ENCODE peak calls at places on chromosomes 16 and 17, in six cellular contexts. F is NB4, S is ovary, I is right lobe of liver, U is A549, G is prostate gland. D is an unnamed sample.

GRCh38 chr17:39848600-39848999 is 15.5 kb downstream of the IKZF3 start:
- DNase-seq in F (no peak), S (no peak), I (no peak), G (no peak), U (no peak), D (no peak)

GRCh38 chr17:48619821-48620496 is 4.9 kb upstream of the HOXB8 start:
- DNase-seq in S (no peak), F (no peak), U (no peak), I (no peak), G (no peak), D (no peak)

GRCh38 chr16:25126820-25127232 is 15.3 kb downstream of the LCMT1 start:
- DNase-seq in S (no peak), U (peak), G (no peak), F (peak), I (no peak), D (no peak)

GRCh38 chr16:397736-398332 is 835 bp downstream of the NME4 start:
- DNase-seq in S (peak), I (peak), F (no peak), G (peak), U (peak), D (peak)

GRCh38 chr17:80504671-80505413 is 28.4 kb upstream of the NPTX1 start:
- DNase-seq in G (no peak), S (no peak), F (no peak), I (no peak), U (peak), D (no peak)

GRCh38 chr16:12061336-12062055 is 85.0 kb downstream of the SNX29 start:
- DNase-seq in G (no peak), U (no peak), I (no peak), F (peak), S (no peak), D (no peak)

GRCh38 chr16:10069374-10069773 is 112.9 kb downstream of the GRIN2A start:
- DNase-seq in S (no peak), G (no peak), U (no peak), F (no peak), I (no peak), D (no peak)

GRCh38 chr16:17029602-17030350 is 441.0 kb downstream of the XYLT1 start:
- DNase-seq in U (no peak), I (no peak), S (no peak), F (no peak), G (no peak), D (no peak)

GRCh38 chr16:27676807-27677206 is 126.9 kb downstream of the KATNIP start:
- DNase-seq in U (no peak), G (no peak), F (no peak), I (no peak), S (no peak), D (no peak)

GRCh38 chr16:12998376-12999085 is 97.1 kb downstream of the SHISA9 start:
- DNase-seq in F (no peak), G (no peak), I (no peak), S (no peak), U (no peak), D (no peak)

GRCh38 chr17:40612510-40613244 is 34.9 kb downstream of the SMARCE1 start:
- DNase-seq in S (no peak), I (no peak), U (no peak), F (no peak), G (no peak), D (no peak)

GRCh38 chr17:44232061-44232460 is 12.6 kb upstream of the UBTF start:
- DNase-seq in I (no peak), U (no peak), F (no peak), S (no peak), G (no peak), D (no peak)

GRCh38 chr16:79601092-79601977 is 798 bp upstream of the MAF start:
- DNase-seq in S (peak), I (peak), U (peak), F (no peak), G (peak), D (peak)

GRCh38 chr16:56354016-56354415 is 71.3 kb downstream of the AMFR start:
- DNase-seq in S (peak), F (no peak), I (no peak), U (no peak), G (no peak), D (peak)

GRCh38 chr16:13136896-13137295 is 235.5 kb downstream of the SHISA9 start:
- DNase-seq in I (no peak), G (no peak), S (no peak), F (no peak), U (no peak), D (no peak)

GRCh38 chr17:59062509-59062908 is 44.2 kb downstream of the TRIM37 start:
- DNase-seq in S (no peak), F (no peak), G (no peak), U (no peak), I (no peak), D (no peak)

GRCh38 chr17:57662644-57663308 is 82.3 kb downstream of the CCDC182 start:
- DNase-seq in S (peak), I (peak), G (peak), F (peak), U (peak), D (peak)

GRCh38 chr16:21156767-21157467 is 1.6 kb upstream of the LDAF1 start:
- DNase-seq in U (peak), S (peak), F (peak), G (peak), I (no peak), D (no peak)

GRCh38 chr17:42878924-42879595 is 21.5 kb upstream of the G6PC1 start:
- DNase-seq in S (no peak), U (no peak), G (no peak), F (no peak), I (no peak), D (no peak)

GRCh38 chr17:6558276-6558675 is 1.9 kb upstream of the PITPNM3 start:
- DNase-seq in U (no peak), G (no peak), F (no peak), I (peak), S (peak), D (no peak)

GRCh38 chr17:6561446-6561845 is 5.1 kb upstream of the PITPNM3 start:
- DNase-seq in G (no peak), U (no peak), I (no peak), S (no peak), F (no peak), D (no peak)

GRCh38 chr17:6559753-6560215 is 3.4 kb upstream of the PITPNM3 start:
- DNase-seq in S (peak), I (peak), G (no peak), F (no peak), U (no peak), D (peak)

GRCh38 chr17:6558932-6559752 is 2.8 kb upstream of the PITPNM3 start:
- DNase-seq in S (peak), G (no peak), U (no peak), I (peak), F (no peak), D (no peak)

GRCh38 chr17:6560496-6560895 is 4.1 kb upstream of the PITPNM3 start:
- DNase-seq in I (no peak), U (no peak), F (no peak), S (no peak), G (no peak), D (no peak)
- TF ChIP-seq CTCF in I (no peak), U (no peak), F (no peak), S (no peak), G (no peak), D (no peak)

DNA sequence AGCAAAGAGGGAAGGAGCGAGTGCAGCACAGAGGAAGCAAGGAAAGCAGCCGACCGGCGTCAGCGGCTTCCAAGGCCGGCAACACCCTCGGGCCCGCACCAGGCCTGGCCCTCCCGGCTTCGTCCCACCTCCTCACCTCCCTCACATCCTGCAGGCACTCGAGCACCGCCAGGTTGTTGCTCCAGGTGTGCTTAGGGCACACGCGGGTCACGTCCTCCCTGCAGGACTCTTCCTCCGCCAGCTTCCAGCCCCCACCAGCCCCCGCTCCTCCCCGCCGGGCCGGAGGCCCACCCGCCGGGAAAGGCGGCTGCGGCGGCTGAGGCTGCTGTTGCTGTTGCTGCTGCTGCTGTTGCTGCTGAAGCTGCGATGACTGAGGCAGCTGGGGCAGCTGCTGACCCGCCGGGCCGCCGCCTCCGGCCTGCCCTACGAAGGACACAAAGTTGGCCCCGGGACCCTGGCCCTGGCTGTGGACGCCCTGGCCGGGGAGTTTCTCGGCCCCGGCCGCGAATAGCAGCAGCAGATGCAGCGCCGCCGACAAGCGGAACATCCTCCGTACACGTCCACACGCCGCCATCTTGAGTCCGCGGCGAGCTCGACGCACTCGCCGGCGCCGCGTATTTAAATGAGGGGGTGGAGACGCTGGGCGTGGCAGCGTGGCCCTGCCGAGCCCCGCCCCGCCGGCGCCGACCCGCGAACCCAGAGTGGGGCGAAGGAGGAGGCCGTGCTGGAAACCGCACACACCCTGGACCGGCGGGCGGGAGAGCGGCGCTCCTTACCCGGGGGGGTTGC is at the start of gene GLG1:
- DNase-seq in U (peak), S (peak), G (peak), F (peak), I (peak), D (peak)
- TF ChIP-seq POLR2A in U (peak), S (peak), G (peak), F (peak), I (peak), D (no peak)

DNA sequence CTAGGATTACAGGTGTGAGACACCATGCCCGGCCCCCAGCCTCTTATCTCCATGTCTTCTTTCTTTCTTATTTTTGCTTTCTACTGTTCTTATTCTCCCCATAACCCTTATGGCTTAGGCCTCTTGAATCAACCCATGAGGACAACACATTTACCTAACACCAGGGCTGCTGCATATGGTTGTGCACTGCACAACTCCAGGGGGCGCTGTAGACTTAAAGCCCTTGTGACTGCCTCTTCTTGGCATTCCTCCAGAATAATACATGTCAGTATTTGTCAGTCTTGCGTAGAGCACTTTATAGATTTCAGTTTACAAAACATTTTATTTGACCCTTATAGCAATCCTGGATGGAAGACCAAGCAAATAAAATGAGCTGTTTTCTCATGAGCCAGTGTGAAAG is 225.0 kb upstream of the SALL1 start:
- DNase-seq in I (no peak), S (no peak), G (no peak), U (no peak), F (no peak), D (no peak)
- TF ChIP-seq CTCF in I (peak), S (no peak), G (no peak), U (peak), F (peak), D (no peak)

GRCh38 chr17:8288336-8289102 is at the start of gene RANGRF:
- DNase-seq in U (peak), I (peak), G (peak), F (peak), S (peak), D (peak)
- TF ChIP-seq POLR2A in U (peak), I (peak), G (peak), F (peak), S (peak), D (no peak)

GRCh38 chr17:4893721-4894560 is 5.4 kb upstream of the C17orf107 start:
- DNase-seq in U (no peak), G (no peak), F (no peak), I (peak), S (no peak), D (no peak)

GRCh38 chr17:4896332-4897197 is 2.8 kb upstream of the C17orf107 start:
- DNase-seq in I (peak), U (no peak), F (no peak), S (no peak), G (no peak), D (no peak)

GRCh38 chr17:4895121-4895520 is 4.2 kb upstream of the C17orf107 start:
- DNase-seq in F (no peak), S (no peak), U (no peak), I (peak), G (no peak), D (no peak)

GRCh38 chr17:4897198-4897657 is 2.1 kb upstream of the C17orf107 start:
- DNase-seq in I (peak), S (peak), U (no peak), F (no peak), G (no peak), D (no peak)

DNA sequence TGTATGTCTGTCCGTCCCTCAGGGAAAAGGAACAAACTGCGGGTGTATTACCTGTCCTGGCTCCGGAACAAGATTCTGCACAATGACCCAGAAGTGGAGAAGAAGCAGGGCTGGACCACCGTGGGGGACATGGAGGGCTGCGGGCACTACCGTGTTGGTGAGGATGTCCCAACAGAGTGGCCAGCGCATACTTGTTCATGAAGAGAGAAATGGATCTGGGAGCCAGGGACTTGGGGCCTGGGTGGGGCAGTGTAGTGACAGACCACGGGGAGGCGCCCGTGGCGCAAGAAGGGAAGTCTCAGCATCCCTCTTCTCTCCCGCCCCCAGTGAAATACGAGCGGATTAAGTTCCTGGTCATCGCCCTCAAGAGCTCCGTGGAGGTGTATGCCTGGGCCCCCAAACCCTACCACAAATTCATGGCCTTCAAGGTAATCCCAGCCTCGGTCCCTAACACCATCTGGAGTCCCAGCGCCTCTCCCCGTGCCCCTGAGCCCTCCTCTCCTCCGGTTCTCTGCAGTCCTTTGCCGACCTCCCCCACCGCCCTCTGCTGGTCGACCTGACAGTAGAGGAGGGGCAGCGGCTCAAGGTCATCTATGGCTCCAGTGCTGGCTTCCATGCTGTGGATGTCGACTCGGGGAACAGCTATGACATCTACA is 3.5 kb upstream of the C17orf107 start:
- DNase-seq in S (peak), I (peak), F (no peak), U (no peak), G (no peak), D (no peak)
- TF ChIP-seq CTCF in S (no peak), I (no peak), F (peak), U (no peak), G (no peak), D (no peak)

GRCh38 chr16:85171809-85172464 is 59.7 kb upstream of the CIBAR2 start:
- DNase-seq in G (no peak), S (no peak), F (peak), U (no peak), I (peak), D (no peak)
- TF ChIP-seq POLR2A in G (no peak), S (no peak), F (no peak), U (no peak), I (no peak), D (no peak)

DNA sequence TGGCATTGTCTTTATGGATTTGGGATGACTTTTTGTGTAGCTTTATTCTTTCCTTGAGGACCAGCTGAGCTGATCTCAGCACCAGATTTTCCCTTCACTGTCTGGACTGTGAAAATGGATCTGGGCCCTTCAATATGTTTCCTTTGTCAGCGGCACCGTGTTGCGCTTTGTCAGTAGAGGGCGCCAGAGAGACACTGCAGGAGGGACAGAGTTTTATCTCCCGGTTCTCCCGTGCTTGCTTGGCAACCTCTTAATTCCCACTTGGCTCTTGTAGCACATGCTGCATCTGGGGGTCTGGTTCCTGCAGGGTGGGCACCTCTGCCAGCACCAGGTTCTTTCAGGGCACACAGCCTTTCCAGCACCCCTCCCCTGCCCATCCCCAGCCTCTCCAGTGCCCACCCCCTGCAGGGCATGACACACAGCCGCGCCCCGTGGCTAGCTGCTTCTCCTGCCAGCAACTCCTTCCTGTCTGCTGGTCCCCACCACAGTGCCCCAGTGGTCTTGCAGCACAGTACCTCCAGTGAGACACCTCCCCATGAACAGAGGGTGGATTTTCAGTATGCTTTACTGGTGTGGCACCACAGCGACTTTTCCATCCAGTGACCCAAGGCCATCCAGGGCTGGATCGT is 19.6 kb downstream of the OR1D5 start:
- DNase-seq in I (no peak), G (no peak), U (no peak), S (no peak), F (peak), D (peak)
- TF ChIP-seq CTCF in I (peak), G (no peak), U (no peak), S (no peak), F (peak), D (no peak)

D was measured in lower leg skin.